ENCODE peak calls at places on chromosomes 1 and 21, in nine cellular contexts. I, Q, X, U, L, C, D, R and H are unnamed samples.

GRCh38 chr1:210702512-210702911 is 373.8 kb downstream of the HHAT start:
- DNase-seq in X (no peak), Q (no peak), L (no peak), I (no peak), R (no peak), C (no peak), U (no peak), D (peak; percentile 27), H (no peak)

GRCh38 chr1:10630661-10631120 is 155.9 kb downstream of the PEX14 start:
- DNase-seq in Q (no peak), L (no peak), U (no peak), D (no peak), I (peak; percentile 2), C (no peak), R (no peak), X (no peak), H (no peak)

GRCh38 chr1:48966583-48966982 is 189.9 kb upstream of the BEND5 start:
- DNase-seq in U (no peak), L (no peak), Q (no peak), R (no peak), C (peak; percentile 66), I (no peak), D (no peak), X (no peak), H (no peak)

GRCh38 chr1:22204989-22205913 is 62.4 kb upstream of the WNT4 start:
- DNase-seq in X (no peak), L (peak; percentile 76), D (no peak), Q (no peak), U (no peak), C (peak; percentile 8), R (no peak), I (no peak), H (no peak)

GRCh38 chr1:165443539-165444289 is 1.2 kb downstream of the RXRG start:
- DNase-seq in C (no peak), D (peak; percentile 39), X (no peak), I (peak; percentile 35), L (no peak), R (no peak), Q (no peak), U (no peak), H (no peak)

GRCh38 chr1:26994020-26994745 is 691 bp downstream of the TRNP1 start:
- DNase-seq in I (no peak), X (peak; percentile 37), U (no peak), Q (no peak), D (peak; percentile 35), L (no peak), C (peak; percentile 69), R (no peak), H (no peak)

GRCh38 chr1:228830954-228831481 is 95.7 kb downstream of the RHOU start:
- DNase-seq in D (no peak), C (peak; percentile 60), U (peak; percentile 89), I (no peak), Q (peak; percentile 65), X (no peak), L (no peak), R (no peak), H (no peak)

GRCh38 chr1:14742181-14742980 is 143.9 kb downstream of the KAZN start:
- DNase-seq in U (peak; percentile 99), Q (peak; percentile 98), I (no peak), D (peak; percentile 68), C (peak; percentile 98), R (no peak), X (no peak), L (no peak), H (no peak)

GRCh38 chr1:177230228-177231016 is 59.7 kb downstream of the BRINP2 start:
- DNase-seq in I (no peak), D (no peak), R (no peak), L (no peak), X (no peak), U (no peak), Q (no peak), C (no peak), H (no peak)

GRCh38 chr1:89476072-89476471 is 48.6 kb upstream of the LRRC8B start:
- DNase-seq in U (no peak), Q (no peak), L (no peak), C (no peak), D (no peak), X (no peak), I (no peak), R (no peak), H (no peak)

GRCh38 chr1:87333692-87334347 is 5.1 kb downstream of the LMO4 start:
- DNase-seq in X (peak; percentile 76), D (no peak), L (no peak), C (peak; percentile 61), I (no peak), Q (peak; percentile 36), U (no peak), R (peak; percentile 37), H (no peak)

GRCh38 chr1:152520561-152521090 is 6.3 kb downstream of the CRCT1 start:
- DNase-seq in D (no peak), Q (no peak), U (no peak), X (no peak), R (no peak), I (no peak), L (no peak), C (no peak), H (no peak)

DNA sequence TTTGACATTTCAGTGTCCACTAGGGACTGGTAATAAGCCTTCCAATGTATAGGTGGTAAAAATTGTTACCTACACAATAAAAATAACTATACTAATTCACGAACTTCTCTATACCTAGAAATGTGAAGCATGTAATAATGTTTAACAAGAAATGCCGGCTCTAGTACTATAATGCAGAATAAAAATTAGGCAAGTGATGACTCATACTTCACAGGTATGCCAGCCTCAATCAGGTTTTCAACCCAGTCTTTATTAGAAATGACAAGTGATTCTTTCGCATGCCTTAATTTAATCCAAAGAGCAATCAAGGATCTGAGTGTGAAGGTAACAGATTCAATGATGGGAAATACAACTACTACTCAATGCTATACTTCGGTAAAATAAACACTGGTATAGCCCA is 134.9 kb downstream of the RERE start:
- DNase-seq in R (no peak), U (no peak), D (no peak), I (no peak), X (no peak), L (no peak), C (no peak), Q (no peak), H (no peak)
- H3K4me1 ChIP-seq in R (peaks cover 8% of the 10 kb centered on the region), U (peaks cover 10% of the 10 kb centered on the region), D (peaks cover 89% of the 10 kb centered on the region), I (peaks cover 43% of the 10 kb centered on the region), X (peaks cover 8% of the 10 kb centered on the region), L (no peaks in the 10 kb centered on the region), C (peaks cover 23% of the 10 kb centered on the region), Q (peaks cover 22% of the 10 kb centered on the region), H (no peaks in the 10 kb centered on the region)

GRCh38 chr1:153922838-153923652 is at the start of gene GATAD2B:
- DNase-seq in R (peak; percentile 100), I (peak; percentile 99), U (peak; percentile 100), C (peak; percentile 100), L (peak; percentile 100), D (peak; percentile 100), Q (peak; percentile 100), X (peak; percentile 100), H (peak; percentile 98)

GRCh38 chr1:153922076-153922837 is 515 bp downstream of the GATAD2B start:
- DNase-seq in R (peak; percentile 72), Q (no peak), C (peak; percentile 58), I (peak; percentile 56), D (peak; percentile 79), X (no peak), L (peak; percentile 22), U (peak; percentile 74), H (no peak)

GRCh38 chr1:153921803-153922075 is 1.0 kb downstream of the GATAD2B start:
- DNase-seq in U (peak; percentile 25), Q (no peak), D (peak; percentile 37), I (no peak), R (peak; percentile 39), L (peak; percentile 15), C (no peak), X (peak; percentile 29), H (peak; percentile 16)

GRCh38 chr1:153919879-153920852 is 2.6 kb downstream of the GATAD2B start:
- DNase-seq in X (peak; percentile 30), I (no peak), L (no peak), R (peak; percentile 54), C (peak; percentile 52), Q (peak; percentile 42), D (no peak), U (peak; percentile 19), H (peak; percentile 7)

GRCh38 chr1:153921080-153921802 is 1.5 kb downstream of the GATAD2B start:
- DNase-seq in X (no peak), D (no peak), Q (no peak), I (no peak), L (no peak), R (no peak), U (no peak), C (peak; percentile 16), H (no peak)
- H3K4me3 ChIP-seq in X (peak overlapping the region; percentile 71), D (peak overlapping the region; percentile 99), Q (peak overlapping the region; percentile 89), I (peak overlapping the region; percentile 72), L (peak overlapping the region; percentile 71), R (peak overlapping the region; percentile 77), U (peak overlapping the region; percentile 93), C (peak overlapping the region; percentile 96), H (peak overlapping the region; percentile 61)

DNA sequence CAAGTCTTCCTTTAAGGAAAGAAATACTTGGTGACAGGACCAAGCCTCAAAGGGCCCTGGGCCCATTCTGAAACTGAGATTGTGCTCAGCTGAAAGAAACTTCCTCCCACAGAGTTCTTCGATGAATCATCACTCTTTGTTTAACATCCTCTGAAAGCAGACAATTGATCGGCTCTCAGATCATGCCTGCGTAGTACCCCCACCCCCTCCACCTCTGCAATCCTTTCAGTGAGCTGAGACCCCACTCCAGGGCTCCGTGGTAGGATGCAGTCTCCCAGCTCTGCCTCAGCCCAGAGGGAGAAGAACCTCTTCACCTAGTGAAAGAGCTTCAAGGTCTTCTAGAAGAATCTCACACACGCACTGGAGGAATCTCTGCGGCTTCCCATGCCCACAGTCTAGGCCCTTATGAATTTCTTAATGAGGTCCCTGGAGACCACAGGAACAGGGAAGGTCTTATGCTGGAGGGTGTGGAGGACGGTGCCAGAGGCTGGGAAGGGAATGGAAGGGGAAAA is 104.9 kb upstream of the SOD1 start:
- DNase-seq in U (peak; percentile 43), C (peak; percentile 50), D (peak; percentile 73), R (no peak), L (no peak), X (peak; percentile 89), I (no peak), Q (peak; percentile 5), H (peak; percentile 15)
- H3K27me3 ChIP-seq in U (peaks cover 2% of the 10 kb centered on the region), C (peaks cover 19% of the 10 kb centered on the region), D (peaks cover 24% of the 10 kb centered on the region), R (no peaks in the 10 kb centered on the region), L (no peaks in the 10 kb centered on the region), X (no peaks in the 10 kb centered on the region), I (peaks cover 19% of the 10 kb centered on the region), Q (peaks cover 31% of the 10 kb centered on the region), H (no peaks in the 10 kb centered on the region)

GRCh38 chr1:214439352-214440119 is 111.9 kb downstream of the PTPN14 start:
- DNase-seq in C (no peak), I (peak; percentile 21), U (peak; percentile 99), Q (peak; percentile 97), L (peak; percentile 78), R (peak; percentile 40), X (peak; percentile 96), D (peak; percentile 59), H (no peak)

GRCh38 chr1:214435867-214436266 is 115.5 kb downstream of the PTPN14 start:
- DNase-seq in C (no peak), Q (no peak), U (no peak), I (no peak), L (no peak), D (no peak), X (no peak), R (no peak), H (no peak)

GRCh38 chr1:214440219-214440965 is 111.0 kb downstream of the PTPN14 start:
- DNase-seq in X (no peak), R (no peak), U (no peak), I (no peak), D (peak; percentile 76), Q (no peak), C (no peak), L (no peak), H (no peak)

GRCh38 chr1:214438530-214438929 is 112.9 kb downstream of the PTPN14 start:
- DNase-seq in U (no peak), D (no peak), L (no peak), X (no peak), Q (no peak), I (no peak), R (no peak), C (no peak), H (no peak)

GRCh38 chr1:214438059-214438458 is 113.3 kb downstream of the PTPN14 start:
- DNase-seq in U (no peak), R (no peak), I (peak; percentile 59), D (peak; percentile 42), X (no peak), C (no peak), Q (no peak), L (no peak), H (no peak)
- H3K4me1 ChIP-seq in U (peaks cover 43% of the 10 kb centered on the region), R (peaks cover 24% of the 10 kb centered on the region), I (peaks cover 46% of the 10 kb centered on the region), D (peaks cover 51% of the 10 kb centered on the region), X (peaks cover 19% of the 10 kb centered on the region), C (no peaks in the 10 kb centered on the region), Q (peaks cover 7% of the 10 kb centered on the region), L (no peaks in the 10 kb centered on the region), H (no peaks in the 10 kb centered on the region)